ENCODE peak calls at places on chromosomes 11 and 22, in four cellular contexts. K, J, F and U are unnamed samples.

GRCh38 chr11:112293614-112294013 is 33.0 kb upstream of the PLET1 start:
- DNase-seq in K (no peak), F (no peak), J (no peak), U (no peak)

GRCh38 chr22:43996170-43996980 is 27.7 kb upstream of the PARVB start:
- DNase-seq in K (peak), J (peak), F (peak), U (peak)

GRCh38 chr11:284081-285020 is 4.6 kb upstream of the PGGHG start:
- DNase-seq in J (no peak), F (peak), K (no peak), U (no peak)

GRCh38 chr11:17277024-17277584 is 565 bp downstream of the NUCB2 start:
- DNase-seq in K (no peak), J (peak), F (no peak), U (no peak)

GRCh38 chr11:63687845-63688244 is 6.5 kb downstream of the RTN3 start:
- DNase-seq in F (no peak), J (no peak), K (peak), U (no peak)

GRCh38 chr11:111334495-111335123 is 36.3 kb downstream of the POU2AF3 start:
- DNase-seq in F (no peak), J (no peak), K (no peak), U (no peak)

GRCh38 chr11:13043912-13044628 is 35.0 kb downstream of the RASSF10 start:
- DNase-seq in J (no peak), K (no peak), F (no peak), U (no peak)

GRCh38 chr11:2109541-2110019 is 29.6 kb downstream of the IGF2 start:
- DNase-seq in F (no peak), K (no peak), J (no peak), U (no peak)

GRCh38 chr22:27491888-27492287 is 309.7 kb downstream of the MN1 start:
- DNase-seq in K (no peak), F (no peak), J (no peak), U (no peak)

GRCh38 chr11:112555491-112556364 is 295.1 kb upstream of the PLET1 start:
- DNase-seq in K (peak), J (peak), F (peak), U (peak)

GRCh38 chr22:46770726-46771125 is 8.3 kb downstream of the TBC1D22A start:
- DNase-seq in K (no peak), J (no peak), F (no peak), U (peak)

GRCh38 chr11:8732748-8733241 is 50.2 kb downstream of the RPL27A start:
- DNase-seq in F (no peak), J (no peak), K (no peak), U (peak)

GRCh38 chr11:84215671-84216070 is 929.5 kb upstream of the CCDC90B start:
- DNase-seq in K (no peak), F (no peak), J (no peak), U (no peak)

GRCh38 chr11:108680267-108680666 is 15.4 kb downstream of the DDX10 start:
- DNase-seq in K (no peak), F (no peak), J (no peak), U (no peak)

GRCh38 chr11:612201-612960 is 3.4 kb downstream of the IRF7 start:
- DNase-seq in J (no peak), F (peak), K (no peak), U (no peak)

GRCh38 chr22:28005513-28005912 is 86.5 kb upstream of the PITPNB start:
- DNase-seq in J (no peak), F (no peak), K (no peak), U (no peak)

GRCh38 chr11:132496341-132496740 is 1036.0 kb downstream of the OPCML start:
- DNase-seq in J (no peak), F (no peak), K (no peak), U (no peak)

GRCh38 chr22:36471341-36471821 is 10.1 kb downstream of the TXN2 start:
- DNase-seq in F (no peak), J (no peak), K (no peak), U (no peak)

GRCh38 chr22:42757475-42757874 is 36.8 kb upstream of the A4GALT start:
- DNase-seq in K (no peak), F (no peak), J (no peak), U (no peak)

GRCh38 chr11:134879341-134879740 is 467.3 kb upstream of the B3GAT1 start:
- DNase-seq in K (no peak), F (no peak), J (no peak), U (no peak)

GRCh38 chr11:104620991-104621390 is 277.3 kb downstream of the CASP12 start:
- DNase-seq in F (no peak), J (no peak), K (no peak), U (no peak)

GRCh38 chr11:32830413-32830738 is 649 bp downstream of the PRRG4 start:
- DNase-seq in F (no peak), K (no peak), J (no peak), U (no peak)

GRCh38 chr11:95792200-95792599 is 1.9 kb downstream of the CEP57 start:
- DNase-seq in F (no peak), K (no peak), J (no peak), U (no peak)

GRCh38 chr11:61922539-61922938 is 5.2 kb upstream of the RAB3IL1 start:
- DNase-seq in J (no peak), F (no peak), K (no peak), U (no peak)

GRCh38 chr11:33125025-33125424 is 36.3 kb downstream of the CSTF3 start:
- DNase-seq in F (no peak), K (no peak), J (no peak), U (no peak)

GRCh38 chr11:12518606-12519385 is 141.4 kb downstream of the PARVA start:
- DNase-seq in K (no peak), J (no peak), F (no peak), U (no peak)

GRCh38 chr11:85813721-85814120 is 2.8 kb upstream of the SYTL2 start:
- DNase-seq in F (no peak), J (no peak), K (no peak), U (no peak)

GRCh38 chr11:68035266-68035876 is 3.5 kb upstream of the TCIRG1 start:
- DNase-seq in K (no peak), J (no peak), F (no peak), U (no peak)

GRCh38 chr11:78651136-78651775 is 76.6 kb upstream of the NARS2 start:
- DNase-seq in K (no peak), J (no peak), F (no peak), U (no peak)

GRCh38 chr11:16148301-16148787 is 208.0 kb downstream of the SOX6 start:
- DNase-seq in J (no peak), K (no peak), F (no peak), U (no peak)

GRCh38 chr11:132874638-132875037 is 657.7 kb downstream of the OPCML start:
- DNase-seq in J (no peak), F (no peak), K (no peak), U (no peak)